ENCODE peak calls at places on chromosomes 3 and 15, in ten cellular contexts. P is HCT116, G is GM23248, W is neural progenitor cell, I is PC-3, X is H1, C is endothelial cell of umbilical vein, O is keratinocyte, U is OCI-LY7, B is fibroblast of lung. Q is an unnamed sample. For H3K36me3, the result is how much of the 10 kb centered on the place peaks cover.

GRCh38 chr3:67781218-67781617 is 126.8 kb upstream of the SUCLG2 start:
- DNase-seq in X (no peak), B (no peak), G (no peak), I (no peak), W (no peak), C (no peak), O (no peak), P (no peak), U (no peak), Q (no peak)

GRCh38 chr3:39146611-39147373 is 6.6 kb downstream of the CSRNP1 start:
- DNase-seq in B (peak), X (no peak), W (no peak), I (peak), C (peak), O (peak), P (peak), U (peak), G (peak), Q (peak)

GRCh38 chr3:186599785-186600166 is 13.1 kb upstream of the AHSG start:
- DNase-seq in U (no peak), P (no peak), I (no peak), C (no peak), X (no peak), O (no peak), W (no peak), G (no peak), B (no peak), Q (no peak)

GRCh38 chr15:75672111-75672602 is 24.4 kb downstream of the SNX33 start:
- DNase-seq in P (no peak), G (no peak), X (no peak), U (no peak), C (no peak), W (no peak), O (no peak), B (no peak), I (no peak), Q (peak)

GRCh38 chr3:157122116-157122515 is 37.8 kb downstream of the CCNL1 start:
- DNase-seq in P (peak), B (peak), C (peak), I (peak), G (peak), U (no peak), X (no peak), O (no peak), W (no peak), Q (peak)

GRCh38 chr3:192174283-192174682 is 553.1 kb downstream of the FGF12 start:
- DNase-seq in P (no peak), W (no peak), G (no peak), I (no peak), O (no peak), X (no peak), C (no peak), B (no peak), U (no peak), Q (no peak)

GRCh38 chr15:32683906-32684584 is 33.8 kb upstream of the GREM1 start:
- DNase-seq in O (no peak), U (no peak), P (no peak), C (peak), G (peak), X (no peak), I (peak), B (peak), W (no peak), Q (peak)

GRCh38 chr15:100050877-100051786 is 290.6 kb downstream of the ADAMTS17 start:
- DNase-seq in U (no peak), P (no peak), O (no peak), C (no peak), G (no peak), B (no peak), W (no peak), X (no peak), I (no peak), Q (no peak)

GRCh38 chr3:157310329-157311065 is 126.2 kb upstream of the PTX3 start:
- DNase-seq in P (no peak), B (no peak), W (no peak), X (no peak), G (no peak), C (no peak), O (no peak), I (peak), U (no peak), Q (no peak)

GRCh38 chr3:11593318-11594034 is 50.2 kb downstream of the VGLL4 start:
- DNase-seq in B (no peak), I (no peak), U (no peak), G (no peak), P (no peak), X (no peak), O (no peak), C (peak), W (peak), Q (no peak)

GRCh38 chr3:42507252-42507651 is 4.8 kb downstream of the VIPR1 start:
- DNase-seq in G (no peak), W (no peak), I (peak), P (no peak), U (no peak), O (no peak), C (no peak), X (no peak), B (no peak), Q (no peak)

GRCh38 chr3:196739671-196740475 is at the start of gene PAK2:
- DNase-seq in C (peak), I (peak), B (peak), U (peak), O (no peak), P (peak), G (peak), W (peak), X (peak), Q (peak)

GRCh38 chr3:12833226-12834161 is 7.9 kb downstream of the RPL32 start:
- DNase-seq in I (no peak), C (no peak), B (no peak), W (no peak), G (no peak), U (no peak), P (no peak), X (no peak), O (no peak), Q (no peak)

GRCh38 chr15:50939911-50940310 is 31.4 kb downstream of the AP4E1 start:
- DNase-seq in B (peak), O (no peak), I (peak), U (no peak), X (no peak), C (no peak), P (no peak), G (peak), W (no peak), Q (peak)

GRCh38 chr15:40929730-40930429 is 740 bp downstream of the DLL4 start:
- DNase-seq in X (no peak), U (no peak), O (no peak), B (peak), C (peak), I (peak), W (peak), P (no peak), G (peak), Q (peak)

GRCh38 chr15:61228025-61228901 is 839 bp downstream of the RORA start:
- DNase-seq in G (peak), I (peak), W (peak), O (no peak), P (no peak), B (peak), U (no peak), X (no peak), C (no peak), Q (peak)

GRCh38 chr15:59243622-59244021 is 37.0 kb downstream of the LDHAL6B start:
- DNase-seq in I (no peak), P (no peak), C (no peak), W (no peak), O (no peak), B (no peak), X (no peak), U (no peak), G (no peak), Q (no peak)
- H3K36me3 ChIP-seq in I (under half), P (under half), C (under half), W (under half), O (under half), B (under half), X (under half), U (under half), G (under half), Q (under half)

GRCh38 chr3:47378869-47379268 is 2.0 kb upstream of the PTPN23 start:
- DNase-seq in B (no peak), P (no peak), O (no peak), U (no peak), W (no peak), X (no peak), G (no peak), C (no peak), I (no peak), Q (no peak)
- H3K4me2 ChIP-seq in B (no peak), P (peak), O (peak), U (peak), W (no peak), X (peak), G (no peak), C (no peak), I (peak), Q (peak)

DNA sequence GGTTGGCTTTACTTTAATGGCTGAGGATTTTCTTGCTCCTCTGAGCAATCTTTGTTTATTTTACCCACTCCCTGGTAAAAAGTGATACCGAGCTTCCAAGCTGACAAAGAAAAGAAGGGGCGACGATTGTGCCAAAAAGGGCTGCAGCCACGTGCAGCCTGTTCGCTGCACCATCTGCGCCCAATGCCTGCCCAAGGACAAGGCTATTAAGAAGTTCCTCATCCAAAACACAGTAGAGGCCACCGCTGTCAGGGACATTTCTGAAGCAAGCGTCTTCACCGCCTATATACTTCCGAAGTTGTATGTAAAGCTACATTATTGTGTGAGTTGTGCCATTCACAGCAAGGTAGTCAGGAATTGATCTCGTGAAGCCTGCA is 4.4 kb downstream of the ARHGAP31 start:
- DNase-seq in O (no peak), W (no peak), C (no peak), U (no peak), P (no peak), B (no peak), I (no peak), G (no peak), X (no peak), Q (no peak)
- H2AFZ ChIP-seq in O (no peak), W (no peak), C (no peak), U (no peak), P (no peak), B (no peak), I (no peak), G (no peak), X (no peak), Q (no peak)

GRCh38 chr15:84772031-84772430 is 23.6 kb downstream of the ZNF592 start:
- DNase-seq in G (no peak), W (no peak), I (no peak), O (no peak), X (no peak), P (no peak), B (no peak), C (peak), U (no peak), Q (no peak)

GRCh38 chr15:84778194-84778593 is 29.8 kb downstream of the ZNF592 start:
- DNase-seq in O (no peak), G (no peak), W (no peak), C (no peak), P (no peak), X (peak), B (no peak), U (no peak), I (no peak), Q (no peak)

GRCh38 chr15:84775867-84776449 is 27.6 kb downstream of the ZNF592 start:
- DNase-seq in W (no peak), O (no peak), B (no peak), G (no peak), U (no peak), X (no peak), I (no peak), P (no peak), C (no peak), Q (no peak)

GRCh38 chr15:84773716-84774115 is 25.3 kb downstream of the ZNF592 start:
- DNase-seq in U (no peak), G (no peak), O (no peak), I (no peak), P (no peak), X (no peak), W (no peak), B (no peak), C (no peak), Q (no peak)

DNA sequence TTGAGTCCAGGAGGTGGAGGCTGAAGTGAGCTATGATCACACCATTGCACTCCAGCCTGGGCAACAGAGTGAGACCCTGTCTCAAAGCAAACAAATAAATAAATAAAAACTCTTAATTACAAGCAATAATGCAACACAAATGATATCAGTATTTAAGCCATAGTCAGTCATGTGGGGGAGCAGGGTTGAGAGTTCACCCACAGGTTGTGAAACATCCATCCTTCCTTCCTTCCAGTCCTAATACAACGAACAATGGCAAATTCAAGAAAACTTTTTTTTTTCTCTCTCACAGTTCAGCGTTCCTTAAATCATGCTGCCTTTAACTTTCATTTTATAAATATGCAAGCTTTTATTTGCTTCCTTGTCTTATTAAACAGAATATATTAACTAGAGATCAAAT is 24.1 kb downstream of the ZNF592 start:
- DNase-seq in G (no peak), B (no peak), W (no peak), P (no peak), U (no peak), C (peak), O (no peak), X (no peak), I (no peak), Q (no peak)
- H3K36me3 ChIP-seq in G (under half), B (under half), W (under half), P (under half), U (half or more), C (under half), O (under half), X (under half), I (under half), Q (under half)

GRCh38 chr3:48679416-48680380 is 6.0 kb downstream of the NCKIPSD start:
- DNase-seq in X (no peak), I (no peak), C (no peak), W (no peak), B (no peak), U (peak), O (no peak), P (no peak), G (no peak), Q (no peak)
- H3K4me2 ChIP-seq in X (no peak), I (no peak), C (no peak), W (no peak), B (no peak), U (no peak), O (no peak), P (no peak), G (no peak), Q (no peak)

DNA sequence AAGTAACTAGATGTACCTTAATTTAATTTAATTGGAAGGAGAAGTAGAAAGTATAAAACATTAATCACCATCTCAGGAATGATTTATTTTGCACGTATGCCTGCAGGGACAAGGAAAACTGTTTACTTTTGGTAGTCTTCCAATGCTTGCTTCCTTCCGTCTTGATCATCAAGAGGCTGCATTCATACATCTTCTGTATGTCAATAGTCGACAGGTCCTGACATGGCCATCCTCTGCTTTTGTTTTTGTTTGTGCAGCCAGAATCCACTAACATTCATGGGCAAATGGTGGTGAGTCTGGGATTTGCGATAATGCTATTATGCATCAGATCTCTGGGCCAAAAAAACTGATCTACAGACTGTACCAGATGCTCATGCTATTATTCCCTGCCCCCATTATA is 56.6 kb upstream of the ZPLD1 start:
- DNase-seq in I (no peak), G (no peak), P (no peak), O (peak), C (no peak), W (no peak), B (no peak), X (no peak), U (no peak), Q (no peak)
- H2AFZ ChIP-seq in I (no peak), G (no peak), P (no peak), O (peak), C (no peak), W (no peak), B (no peak), X (no peak), U (no peak), Q (no peak)

GRCh38 chr15:98959640-98960007 is 48.0 kb downstream of the PGPEP1L start:
- DNase-seq in G (no peak), O (no peak), U (no peak), W (no peak), C (no peak), I (no peak), X (no peak), P (no peak), B (no peak), Q (no peak)

GRCh38 chr15:98958076-98958475 is 49.5 kb downstream of the PGPEP1L start:
- DNase-seq in B (no peak), O (no peak), X (no peak), I (no peak), W (no peak), U (no peak), G (no peak), C (no peak), P (no peak), Q (no peak)

GRCh38 chr15:98960555-98961050 is 47.0 kb downstream of the PGPEP1L start:
- DNase-seq in I (no peak), B (no peak), O (no peak), P (no peak), W (no peak), U (no peak), X (no peak), C (no peak), G (no peak), Q (no peak)

GRCh38 chr15:98957655-98958054 is 49.9 kb downstream of the PGPEP1L start:
- DNase-seq in W (no peak), G (no peak), B (no peak), P (no peak), I (no peak), O (no peak), C (no peak), U (no peak), X (no peak), Q (no peak)

GRCh38 chr15:98958918-98959639 is 48.5 kb downstream of the PGPEP1L start:
- DNase-seq in X (no peak), B (no peak), I (no peak), W (no peak), O (no peak), G (no peak), P (no peak), C (no peak), U (no peak), Q (no peak)
- H3K36me3 ChIP-seq in X (under half), B (under half), I (under half), W (under half), O (half or more), G (half or more), P (under half), C (under half), U (under half), Q (under half)

DNA sequence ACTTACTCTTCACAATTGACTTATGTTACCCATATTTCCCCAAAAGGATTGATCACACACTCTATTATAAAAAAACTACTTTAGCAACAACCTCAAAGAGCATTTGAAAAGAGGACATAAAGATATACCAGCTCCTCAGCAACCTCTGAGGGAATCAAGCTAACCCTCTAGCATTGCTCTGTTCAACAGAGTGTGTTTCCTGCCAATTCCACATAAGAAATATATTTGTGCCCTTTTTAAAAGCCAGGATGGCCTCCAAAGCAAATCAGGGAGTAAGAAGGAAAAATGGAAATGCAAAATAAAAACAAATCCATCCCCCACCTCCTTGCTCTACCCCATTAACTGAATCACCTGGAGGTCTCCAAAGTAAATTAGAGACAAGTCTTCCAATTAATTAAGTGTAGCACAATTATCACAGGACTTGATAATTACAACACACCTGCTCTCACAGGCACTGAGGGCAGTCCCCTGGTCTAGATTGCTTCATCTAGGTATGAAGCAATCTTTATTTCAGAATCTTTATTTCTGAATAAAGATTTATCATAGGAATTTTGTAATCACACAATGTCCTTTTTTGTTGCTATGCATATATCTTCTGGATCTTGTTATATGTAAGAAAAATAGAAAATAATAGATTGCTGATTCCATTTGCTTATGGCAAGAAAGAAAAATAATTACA is 34.8 kb downstream of the GPR176 start:
- DNase-seq in B (no peak), G (peak), P (no peak), X (no peak), C (no peak), W (no peak), O (no peak), I (no peak), U (no peak), Q (no peak)
- H3K4me2 ChIP-seq in B (no peak), G (no peak), P (no peak), X (no peak), C (no peak), W (no peak), O (no peak), I (no peak), U (no peak), Q (no peak)

DNA sequence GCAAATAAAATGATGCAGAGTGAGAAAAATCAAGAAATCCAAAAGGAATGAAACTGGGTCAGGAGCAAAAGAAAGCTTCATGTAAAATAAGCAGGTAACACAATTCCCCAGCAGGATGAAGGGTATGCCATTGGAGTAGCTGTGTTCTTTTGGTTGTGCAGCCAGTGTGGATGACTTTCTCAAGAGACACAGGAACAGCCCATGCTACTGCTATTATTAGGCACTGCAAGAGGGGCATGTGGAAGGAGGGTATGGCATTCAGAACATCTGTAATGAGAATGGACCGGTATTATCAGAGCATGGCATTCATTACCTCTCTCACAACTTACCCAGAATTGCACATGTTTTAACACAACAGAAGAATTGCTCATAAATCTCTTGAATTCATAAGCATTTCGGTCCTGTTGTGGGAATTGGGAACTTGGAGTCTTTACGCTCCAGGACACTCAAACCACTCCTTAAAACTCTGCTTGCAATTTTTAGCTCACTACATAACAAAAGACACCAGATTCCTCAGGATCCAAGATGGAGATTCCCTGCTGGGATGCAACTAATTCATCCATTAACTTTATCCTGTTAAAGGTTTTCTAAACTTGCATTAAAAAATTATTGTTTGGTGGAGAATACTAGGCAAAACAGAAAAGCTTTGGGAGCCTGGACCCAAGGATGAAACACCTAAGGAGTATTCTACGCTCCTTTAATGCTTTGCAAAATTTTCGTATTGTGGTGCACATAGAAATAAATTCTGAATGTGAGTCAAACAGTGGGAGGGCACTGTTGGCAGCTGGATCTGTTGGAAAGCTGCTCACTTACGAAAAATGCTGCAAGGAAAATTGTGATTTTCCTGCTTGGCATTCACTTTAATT is 34.7 kb upstream of the CDIN1 start:
- DNase-seq in C (no peak), X (no peak), P (no peak), U (no peak), W (peak), G (peak), O (no peak), I (no peak), B (no peak), Q (no peak)
- H2AFZ ChIP-seq in C (no peak), X (no peak), P (no peak), U (no peak), W (peak), G (peak), O (no peak), I (no peak), B (no peak), Q (no peak)

Q was measured in astrocyte.